ENCODE peak calls at places on chromosomes 2 and 18, in eight cellular contexts. F is Caco-2; D is A549; J is uterus; L is colonic mucosa; N is CD8-positive, alpha-beta T cell; X is PC-3; R is lower lobe of right lung. Z is an unnamed sample.
A peak's percentile ranks its signal among the peaks of the same experiment; 100 is the strongest.

GRCh38 chr2:41853427-41854191 is 194.2 kb upstream of the PKDCC start:
- DNase-seq in J (peak; percentile 46), R (no peak), X (peak; percentile 82), N (no peak), L (peak; percentile 69), F (peak; percentile 70), D (peak; percentile 77), Z (peak; percentile 56)

GRCh38 chr2:29235411-29235810 is 120.2 kb downstream of the CLIP4 start:
- DNase-seq in L (no peak), X (no peak), N (no peak), F (no peak), R (no peak), D (no peak), J (no peak), Z (no peak)

GRCh38 chr2:86622409-86622877 is 1.2 kb downstream of the RNF103 start:
- DNase-seq in J (peak; percentile 26), X (peak; percentile 40), F (no peak), D (peak; percentile 53), L (peak; percentile 42), R (peak; percentile 60), N (peak; percentile 7), Z (peak; percentile 48)

GRCh38 chr2:238941262-238941792 is 93.4 kb downstream of the TWIST2 start:
- DNase-seq in F (no peak), R (no peak), D (no peak), J (no peak), L (peak; percentile 12), N (no peak), X (no peak), Z (no peak)

GRCh38 chr2:176583530-176584101 is 314.4 kb downstream of the MTX2 start:
- DNase-seq in R (no peak), X (peak; percentile 83), N (no peak), D (peak; percentile 56), F (no peak), J (no peak), L (no peak), Z (no peak)

GRCh38 chr2:226223704-226224103 is 575.9 kb downstream of the IRS1 start:
- DNase-seq in L (no peak), X (no peak), D (no peak), N (no peak), R (no peak), F (no peak), J (no peak), Z (no peak)

GRCh38 chr2:71001592-71002570 is 7.2 kb upstream of the TEX261 start:
- DNase-seq in R (no peak), L (no peak), F (peak; percentile 72), J (peak; percentile 5), D (no peak), X (no peak), N (no peak), Z (peak; percentile 77)

GRCh38 chr2:195494452-195494851 is 162.6 kb upstream of the SLC39A10 start:
- DNase-seq in F (no peak), N (no peak), X (no peak), D (no peak), J (no peak), L (no peak), R (no peak), Z (no peak)

GRCh38 chr2:11582526-11583202 is 48.8 kb downstream of the GREB1 start:
- DNase-seq in L (peak; percentile 67), R (no peak), N (peak; percentile 25), J (peak; percentile 82), F (peak; percentile 73), D (peak; percentile 78), X (peak; percentile 77), Z (peak; percentile 30)

GRCh38 chr2:42068571-42069178 is 20.9 kb downstream of the PKDCC start:
- DNase-seq in D (no peak), J (no peak), R (no peak), F (no peak), L (no peak), N (no peak), X (no peak), Z (no peak)

GRCh38 chr2:226609361-226609760 is 190.3 kb downstream of the IRS1 start:
- DNase-seq in D (no peak), X (no peak), J (no peak), F (no peak), N (no peak), R (no peak), L (no peak), Z (no peak)

GRCh38 chr2:178478102-178478441 is 328 bp downstream of the FKBP7 start:
- DNase-seq in R (no peak), F (no peak), L (peak; percentile 29), J (no peak), D (no peak), X (no peak), N (no peak), Z (no peak)

GRCh38 chr2:23596316-23596885 is 211.4 kb downstream of the KLHL29 start:
- DNase-seq in R (no peak), D (no peak), N (no peak), L (no peak), J (no peak), F (no peak), X (no peak), Z (no peak)

GRCh38 chr2:120846406-120847095 is 110.9 kb downstream of the GLI2 start:
- DNase-seq in J (no peak), F (no peak), X (no peak), D (no peak), N (no peak), L (no peak), R (peak; percentile 10), Z (no peak)

GRCh38 chr2:102664439-102665042 is 45.2 kb downstream of the SLC9A2 start:
- DNase-seq in D (peak; percentile 80), N (no peak), X (peak; percentile 95), F (peak; percentile 82), L (peak; percentile 74), R (no peak), J (no peak), Z (peak; percentile 58)

GRCh38 chr2:118095610-118096009 is 7.3 kb downstream of the INSIG2 start:
- DNase-seq in R (no peak), D (no peak), L (no peak), J (no peak), F (no peak), X (no peak), N (no peak), Z (no peak)

GRCh38 chr2:150528861-150529801 is 41.7 kb upstream of the RND3 start:
- DNase-seq in D (peak; percentile 70), J (no peak), X (peak; percentile 92), L (no peak), F (no peak), N (no peak), R (no peak), Z (peak; percentile 18)

DNA sequence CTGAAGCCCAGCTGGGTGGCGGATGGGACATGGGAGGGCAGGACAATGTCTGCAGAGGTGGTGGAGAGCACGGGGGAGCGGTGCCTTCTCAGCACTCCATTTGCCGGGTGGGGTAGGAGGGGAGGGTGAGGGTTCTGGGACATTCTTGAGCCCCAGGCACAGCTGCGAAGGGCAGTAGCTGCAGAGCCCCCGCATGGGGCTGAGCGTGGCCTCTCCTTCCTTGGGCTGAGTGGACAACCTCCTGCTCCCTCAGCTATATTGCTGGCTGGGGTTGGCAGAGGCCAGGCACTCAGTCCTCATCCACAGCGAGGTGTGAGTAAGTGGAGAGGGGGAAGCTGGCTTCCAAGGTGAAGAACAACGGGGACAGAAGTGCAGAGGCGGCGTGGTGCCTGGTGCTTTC is 50.1 kb downstream of the RHOB start:
- DNase-seq in F (no peak), D (no peak), N (no peak), L (no peak), J (no peak), X (no peak), R (no peak), Z (no peak)
- H3K4me3 ChIP-seq in F (no peak overlapping the region), D (no peak overlapping the region), N (no peak overlapping the region), L (no peak overlapping the region), J (no peak overlapping the region), X (no peak overlapping the region), R (no peak overlapping the region), Z (no peak overlapping the region)

GRCh38 chr2:172578860-172579512 is 23.1 kb downstream of the PDK1 start:
- DNase-seq in L (no peak), R (no peak), D (no peak), F (no peak), J (no peak), X (no peak), N (no peak), Z (no peak)

GRCh38 chr2:172580544-172580943 is 24.7 kb downstream of the PDK1 start:
- DNase-seq in F (no peak), N (no peak), X (no peak), J (no peak), D (no peak), R (no peak), L (no peak), Z (no peak)

GRCh38 chr2:172574965-172575364 is 19.1 kb downstream of the PDK1 start:
- DNase-seq in X (no peak), L (no peak), J (no peak), D (no peak), F (no peak), N (no peak), R (no peak), Z (no peak)

GRCh38 chr2:172582656-172583055 is 26.8 kb downstream of the PDK1 start:
- DNase-seq in L (no peak), J (no peak), N (no peak), R (no peak), F (no peak), X (no peak), D (no peak), Z (no peak)

GRCh38 chr2:172578054-172578453 is 22.2 kb downstream of the PDK1 start:
- DNase-seq in L (no peak), D (no peak), R (no peak), N (no peak), X (no peak), J (no peak), F (no peak), Z (no peak)
- H3K9me3 ChIP-seq in L (peaks cover 5% of the 10 kb centered on the region), D (peaks cover 46% of the 10 kb centered on the region), R (peaks cover 27% of the 10 kb centered on the region), N (peaks cover 9% of the 10 kb centered on the region), X (peaks cover 24% of the 10 kb centered on the region), J (peaks cover 19% of the 10 kb centered on the region), F (peaks cover 5% of the 10 kb centered on the region), Z (peaks cover 1% of the 10 kb centered on the region)

GRCh38 chr2:60823694-60824305 is 57.6 kb upstream of the REL start:
- DNase-seq in X (no peak), N (no peak), F (no peak), J (no peak), R (no peak), L (no peak), D (no peak), Z (no peak)
- H3K4me1 ChIP-seq in X (no peaks in the 10 kb centered on the region), N (peaks cover 19% of the 10 kb centered on the region), F (no peaks in the 10 kb centered on the region), J (no peaks in the 10 kb centered on the region), R (no peaks in the 10 kb centered on the region), L (no peaks in the 10 kb centered on the region), D (no peaks in the 10 kb centered on the region), Z (no peaks in the 10 kb centered on the region)

DNA sequence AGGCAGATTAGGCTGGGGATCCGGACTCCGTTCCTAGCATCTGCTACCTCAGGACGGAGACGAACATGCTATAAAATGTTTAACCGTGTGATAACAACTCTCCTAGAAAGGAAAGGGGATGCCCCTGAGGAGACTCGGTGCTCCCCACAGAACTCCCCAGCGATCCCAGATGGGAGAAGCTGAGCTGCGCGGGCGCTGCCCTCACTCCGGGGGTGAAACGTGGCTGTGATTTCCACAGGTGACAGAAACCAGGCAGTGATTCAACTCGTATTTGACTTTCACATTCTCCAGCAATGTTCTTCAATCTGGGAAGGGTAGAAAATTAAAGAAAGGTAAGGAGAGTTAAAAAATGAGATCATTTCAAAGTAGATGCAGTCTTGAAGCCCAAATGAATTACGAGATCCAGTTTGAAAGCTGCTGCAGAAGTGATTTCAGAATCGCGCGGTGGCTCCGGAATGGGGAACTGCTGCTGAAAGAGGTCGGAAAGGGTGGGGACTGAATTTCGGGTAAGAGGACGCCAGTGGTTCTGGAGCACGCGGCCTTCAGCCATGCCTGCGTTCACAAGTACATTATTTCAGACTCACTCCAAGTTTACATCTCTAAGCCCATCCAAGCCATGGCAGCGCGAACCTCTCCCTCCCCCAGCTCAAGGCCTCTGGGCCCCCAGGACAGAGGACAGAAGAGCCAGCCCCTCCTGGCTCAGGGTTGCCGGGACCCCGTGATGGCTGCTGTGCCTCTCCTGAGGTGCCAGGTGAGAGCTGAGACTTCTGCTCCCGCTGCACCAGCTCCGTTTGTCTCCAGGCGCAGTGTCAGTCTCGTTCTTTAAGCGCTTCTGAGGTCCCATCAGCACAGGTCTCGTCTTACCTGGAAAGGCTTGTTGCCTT is 39.5 kb downstream of the ADNP2 start:
- DNase-seq in D (no peak), X (no peak), L (peak; percentile 38), R (peak; percentile 63), F (no peak), J (no peak), N (no peak), Z (no peak)
- H3K4me3 ChIP-seq in D (peak overlapping the region; percentile 56), X (peak overlapping the region; percentile 83), L (peak overlapping the region; percentile 47), R (peak overlapping the region; percentile 59), F (peak overlapping the region; percentile 54), J (peak overlapping the region; percentile 61), N (peak overlapping the region; percentile 61), Z (no peak overlapping the region)